ENCODE peak calls at places on chromosomes 11 and 22, in seven cellular contexts. One of them, this sample, is unnamed. For H3K36me3, the result is how much of the 10 kb centered on the place peaks cover.

GRCh38 chr11:125938418-125938817 is 7.4 kb upstream of the VSIG10L2 start:
- DNase-seq in SK-N-SH: no peak
- DNase-seq in tibial nerve: no peak
- DNase-seq in sigmoid colon: peak
- DNase-seq in left ventricle myocardium inferior: no peak
- DNase-seq in OCI-LY7: peak
- DNase-seq in neural progenitor cell: no peak
- DNase-seq in this sample: peak

GRCh38 chr22:46280999-46281623 is 13.3 kb downstream of the TTC38 start:
- DNase-seq in SK-N-SH: no peak
- DNase-seq in tibial nerve: no peak
- DNase-seq in sigmoid colon: peak
- DNase-seq in left ventricle myocardium inferior: no peak
- DNase-seq in OCI-LY7: peak
- DNase-seq in neural progenitor cell: no peak
- DNase-seq in this sample: no peak

GRCh38 chr11:86735462-86736302 is 63.3 kb upstream of the ME3 start:
- DNase-seq in SK-N-SH: no peak
- DNase-seq in tibial nerve: no peak
- DNase-seq in sigmoid colon: no peak
- DNase-seq in left ventricle myocardium inferior: no peak
- DNase-seq in OCI-LY7: no peak
- DNase-seq in neural progenitor cell: no peak
- DNase-seq in this sample: no peak

GRCh38 chr11:120001161-120002135 is 136.5 kb downstream of the TRIM29 start:
- DNase-seq in SK-N-SH: peak
- DNase-seq in tibial nerve: no peak
- DNase-seq in sigmoid colon: no peak
- DNase-seq in left ventricle myocardium inferior: no peak
- DNase-seq in OCI-LY7: no peak
- DNase-seq in neural progenitor cell: peak
- DNase-seq in this sample: no peak

GRCh38 chr22:44825310-44826150 is 73.2 kb downstream of the ARHGAP8 start:
- DNase-seq in SK-N-SH: peak
- DNase-seq in tibial nerve: no peak
- DNase-seq in sigmoid colon: peak
- DNase-seq in left ventricle myocardium inferior: no peak
- DNase-seq in OCI-LY7: no peak
- DNase-seq in neural progenitor cell: no peak
- DNase-seq in this sample: no peak

GRCh38 chr11:44537679-44538078 is 27.8 kb upstream of the CD82 start:
- DNase-seq in SK-N-SH: peak
- DNase-seq in tibial nerve: no peak
- DNase-seq in sigmoid colon: no peak
- DNase-seq in left ventricle myocardium inferior: no peak
- DNase-seq in OCI-LY7: no peak
- DNase-seq in neural progenitor cell: no peak
- DNase-seq in this sample: peak

GRCh38 chr11:73477518-73477917 is 101.3 kb downstream of the RELT start:
- DNase-seq in SK-N-SH: no peak
- DNase-seq in tibial nerve: no peak
- DNase-seq in sigmoid colon: no peak
- DNase-seq in left ventricle myocardium inferior: no peak
- DNase-seq in OCI-LY7: no peak
- DNase-seq in neural progenitor cell: no peak
- DNase-seq in this sample: no peak

GRCh38 chr11:67354314-67355022 is 1.1 kb upstream of the POLD4 start:
- DNase-seq in SK-N-SH: no peak
- DNase-seq in tibial nerve: no peak
- DNase-seq in sigmoid colon: peak
- DNase-seq in left ventricle myocardium inferior: peak
- DNase-seq in OCI-LY7: no peak
- DNase-seq in neural progenitor cell: peak
- DNase-seq in this sample: peak

GRCh38 chr11:134362192-134362901 is 30.6 kb downstream of the GLB1L2 start:
- DNase-seq in SK-N-SH: no peak
- DNase-seq in tibial nerve: no peak
- DNase-seq in sigmoid colon: peak
- DNase-seq in left ventricle myocardium inferior: no peak
- DNase-seq in OCI-LY7: no peak
- DNase-seq in neural progenitor cell: no peak
- DNase-seq in this sample: peak

GRCh38 chr11:86150826-86151187 is 81.9 kb upstream of the PICALM start:
- DNase-seq in SK-N-SH: no peak
- DNase-seq in tibial nerve: no peak
- DNase-seq in sigmoid colon: no peak
- DNase-seq in left ventricle myocardium inferior: no peak
- DNase-seq in OCI-LY7: no peak
- DNase-seq in neural progenitor cell: no peak
- DNase-seq in this sample: no peak

GRCh38 chr11:76616676-76617552 is 53.6 kb downstream of the LRRC32 start:
- DNase-seq in SK-N-SH: no peak
- DNase-seq in tibial nerve: no peak
- DNase-seq in sigmoid colon: peak
- DNase-seq in left ventricle myocardium inferior: no peak
- DNase-seq in OCI-LY7: no peak
- DNase-seq in neural progenitor cell: no peak
- DNase-seq in this sample: peak

GRCh38 chr11:19595840-19596751 is 116.5 kb upstream of the NAV2 start:
- DNase-seq in SK-N-SH: peak
- DNase-seq in tibial nerve: no peak
- DNase-seq in sigmoid colon: peak
- DNase-seq in left ventricle myocardium inferior: peak
- DNase-seq in OCI-LY7: no peak
- DNase-seq in neural progenitor cell: no peak
- DNase-seq in this sample: no peak

GRCh38 chr22:40507491-40507890 is 129.0 kb downstream of the MRTFA start:
- DNase-seq in SK-N-SH: no peak
- DNase-seq in tibial nerve: no peak
- DNase-seq in sigmoid colon: no peak
- DNase-seq in left ventricle myocardium inferior: no peak
- DNase-seq in OCI-LY7: peak
- DNase-seq in neural progenitor cell: no peak
- DNase-seq in this sample: no peak

GRCh38 chr11:48210052-48210451 is 6.6 kb upstream of the OR4B1 start:
- DNase-seq in SK-N-SH: no peak
- DNase-seq in tibial nerve: no peak
- DNase-seq in sigmoid colon: no peak
- DNase-seq in left ventricle myocardium inferior: no peak
- DNase-seq in OCI-LY7: no peak
- DNase-seq in neural progenitor cell: no peak
- DNase-seq in this sample: peak

GRCh38 chr11:68998390-68998911 is 14.6 kb downstream of the MRGPRF start:
- DNase-seq in SK-N-SH: peak
- DNase-seq in tibial nerve: no peak
- DNase-seq in sigmoid colon: peak
- DNase-seq in left ventricle myocardium inferior: no peak
- DNase-seq in OCI-LY7: no peak
- DNase-seq in neural progenitor cell: no peak
- DNase-seq in this sample: no peak

GRCh38 chr11:122232985-122233384 is 117.0 kb upstream of the BLID start:
- DNase-seq in SK-N-SH: no peak
- DNase-seq in tibial nerve: no peak
- DNase-seq in sigmoid colon: no peak
- DNase-seq in left ventricle myocardium inferior: no peak
- DNase-seq in OCI-LY7: no peak
- DNase-seq in neural progenitor cell: no peak
- DNase-seq in this sample: no peak

GRCh38 chr11:18754308-18754707 is 28.3 kb upstream of the IGSF22 start:
- DNase-seq in SK-N-SH: no peak
- DNase-seq in tibial nerve: no peak
- DNase-seq in sigmoid colon: no peak
- DNase-seq in left ventricle myocardium inferior: no peak
- DNase-seq in OCI-LY7: no peak
- DNase-seq in neural progenitor cell: no peak
- DNase-seq in this sample: no peak

GRCh38 chr22:20422965-20423635 is 14.5 kb downstream of the SCARF2 start:
- DNase-seq in SK-N-SH: peak
- DNase-seq in tibial nerve: no peak
- DNase-seq in sigmoid colon: peak
- DNase-seq in left ventricle myocardium inferior: peak
- DNase-seq in OCI-LY7: no peak
- DNase-seq in neural progenitor cell: no peak
- DNase-seq in this sample: no peak

GRCh38 chr22:44870021-44870420 is 117.6 kb downstream of the ARHGAP8 start:
- DNase-seq in SK-N-SH: no peak
- DNase-seq in tibial nerve: no peak
- DNase-seq in sigmoid colon: no peak
- DNase-seq in left ventricle myocardium inferior: no peak
- DNase-seq in OCI-LY7: no peak
- DNase-seq in neural progenitor cell: peak
- DNase-seq in this sample: peak

GRCh38 chr11:121385693-121386092 is 66.4 kb upstream of the SORL1 start:
- DNase-seq in SK-N-SH: no peak
- DNase-seq in tibial nerve: no peak
- DNase-seq in sigmoid colon: no peak
- DNase-seq in left ventricle myocardium inferior: no peak
- DNase-seq in OCI-LY7: peak
- DNase-seq in neural progenitor cell: no peak
- DNase-seq in this sample: no peak

DNA sequence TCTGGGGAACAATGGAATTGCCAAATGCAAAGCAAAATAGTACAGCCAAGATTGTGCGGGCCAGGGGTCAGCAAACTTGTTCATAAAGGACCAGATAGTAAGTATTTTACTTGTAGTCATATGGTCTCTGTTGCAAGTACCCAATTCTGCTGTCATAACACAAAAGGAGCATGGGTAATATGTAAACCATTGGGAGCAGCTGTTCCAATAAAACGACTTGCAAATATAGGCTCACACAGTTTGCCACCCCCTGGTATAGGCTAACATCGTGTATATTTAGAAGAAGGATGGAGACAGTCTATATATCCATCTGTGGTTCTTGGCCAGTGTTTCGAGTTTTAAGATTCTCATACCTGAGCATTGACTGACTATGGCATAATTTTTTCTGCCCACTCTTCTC is 15.6 kb downstream of the SDHAF2 start:
- DNase-seq in SK-N-SH: no peak
- DNase-seq in tibial nerve: no peak
- DNase-seq in sigmoid colon: no peak
- DNase-seq in left ventricle myocardium inferior: no peak
- DNase-seq in OCI-LY7: no peak
- DNase-seq in neural progenitor cell: no peak
- DNase-seq in this sample: no peak
- H3K36me3 ChIP-seq in SK-N-SH: half or more
- H3K36me3 ChIP-seq in tibial nerve: half or more
- H3K36me3 ChIP-seq in sigmoid colon: under half
- H3K36me3 ChIP-seq in left ventricle myocardium inferior: under half
- H3K36me3 ChIP-seq in OCI-LY7: half or more
- H3K36me3 ChIP-seq in neural progenitor cell: under half
- H3K36me3 ChIP-seq in this sample: half or more

GRCh38 chr11:129696309-129696989 is 119.2 kb upstream of the TMEM45B start:
- DNase-seq in SK-N-SH: no peak
- DNase-seq in tibial nerve: no peak
- DNase-seq in sigmoid colon: no peak
- DNase-seq in left ventricle myocardium inferior: no peak
- DNase-seq in OCI-LY7: no peak
- DNase-seq in neural progenitor cell: no peak
- DNase-seq in this sample: no peak
- TF ChIP-seq CTCF in SK-N-SH: no peak
- TF ChIP-seq CTCF in tibial nerve: no peak
- TF ChIP-seq CTCF in sigmoid colon: no peak
- TF ChIP-seq CTCF in left ventricle myocardium inferior: no peak
- TF ChIP-seq CTCF in OCI-LY7: peak
- TF ChIP-seq CTCF in neural progenitor cell: no peak
- TF ChIP-seq CTCF in this sample: no peak

GRCh38 chr22:22105364-22105763 is 122.8 kb upstream of the TOP3B start:
- DNase-seq in SK-N-SH: no peak
- DNase-seq in tibial nerve: no peak
- DNase-seq in sigmoid colon: no peak
- DNase-seq in left ventricle myocardium inferior: no peak
- DNase-seq in OCI-LY7: no peak
- DNase-seq in neural progenitor cell: no peak
- DNase-seq in this sample: no peak
- H3K36me3 ChIP-seq in SK-N-SH: under half
- H3K36me3 ChIP-seq in tibial nerve: under half
- H3K36me3 ChIP-seq in sigmoid colon: under half
- H3K36me3 ChIP-seq in left ventricle myocardium inferior: under half
- H3K36me3 ChIP-seq in OCI-LY7: under half
- H3K36me3 ChIP-seq in neural progenitor cell: under half
- H3K36me3 ChIP-seq in this sample: under half

DNA sequence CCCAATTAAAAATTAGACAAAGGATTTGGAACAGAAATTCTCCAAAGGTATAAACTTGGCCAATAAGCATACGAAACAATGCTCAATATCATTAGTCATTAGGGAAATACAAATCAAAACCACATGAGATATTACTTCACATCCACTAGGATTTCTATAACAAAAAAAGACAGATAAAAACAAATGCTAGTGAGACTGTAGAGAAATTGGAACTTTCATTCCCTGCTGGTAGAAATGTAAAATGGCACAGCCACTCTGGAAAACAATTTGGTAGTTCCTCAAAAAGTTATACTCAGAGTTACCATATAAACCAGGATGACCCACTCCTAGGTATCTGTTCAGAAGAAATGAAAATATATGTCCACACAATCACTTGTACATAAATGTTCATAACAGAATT is 71.6 kb downstream of the RPL27A start:
- DNase-seq in SK-N-SH: no peak
- DNase-seq in tibial nerve: no peak
- DNase-seq in sigmoid colon: no peak
- DNase-seq in left ventricle myocardium inferior: no peak
- DNase-seq in OCI-LY7: no peak
- DNase-seq in neural progenitor cell: no peak
- DNase-seq in this sample: no peak
- TF ChIP-seq CTCF in SK-N-SH: peak
- TF ChIP-seq CTCF in tibial nerve: peak
- TF ChIP-seq CTCF in sigmoid colon: no peak
- TF ChIP-seq CTCF in left ventricle myocardium inferior: peak
- TF ChIP-seq CTCF in OCI-LY7: no peak
- TF ChIP-seq CTCF in neural progenitor cell: no peak
- TF ChIP-seq CTCF in this sample: peak

This sample was measured in endodermal cell.